ENCODE peak calls at places on chromosomes 3 and 15, in nine cellular contexts. One of them, this sample, is unnamed. For H3K9me2, the result is how much of the 10 kb centered on the place peaks cover.

GRCh38 chr15:96695426-96695825 is 364.9 kb downstream of the NR2F2 start:
- DNase-seq in GM23338: no peak
- DNase-seq in PC-3: no peak
- DNase-seq in MM.1S: no peak
- DNase-seq in PC-9: no peak
- DNase-seq in OCI-LY7: no peak
- DNase-seq in SK-N-SH: no peak
- DNase-seq in HCT116: no peak
- DNase-seq in hepatocyte: no peak
- DNase-seq in this sample: no peak

GRCh38 chr3:150945226-150945625 is 27.3 kb downstream of the CLRN1 start:
- DNase-seq in PC-3: peak
- DNase-seq in hepatocyte: no peak
- DNase-seq in SK-N-SH: no peak
- DNase-seq in HCT116: no peak
- DNase-seq in MM.1S: no peak
- DNase-seq in OCI-LY7: no peak
- DNase-seq in GM23338: no peak
- DNase-seq in PC-9: no peak
- DNase-seq in this sample: peak

GRCh38 chr3:194503101-194503531 is 16.3 kb upstream of the ATP13A3 start:
- DNase-seq in OCI-LY7: no peak
- DNase-seq in HCT116: no peak
- DNase-seq in PC-9: no peak
- DNase-seq in SK-N-SH: no peak
- DNase-seq in MM.1S: no peak
- DNase-seq in hepatocyte: no peak
- DNase-seq in PC-3: peak
- DNase-seq in GM23338: no peak
- DNase-seq in this sample: peak

GRCh38 chr15:51970981-51971352 is 611 bp downstream of the LEO1 start:
- DNase-seq in hepatocyte: no peak
- DNase-seq in SK-N-SH: peak
- DNase-seq in OCI-LY7: peak
- DNase-seq in PC-3: no peak
- DNase-seq in MM.1S: peak
- DNase-seq in GM23338: no peak
- DNase-seq in PC-9: no peak
- DNase-seq in HCT116: no peak
- DNase-seq in this sample: no peak

GRCh38 chr15:63038926-63039673 is 3.4 kb upstream of the TPM1 start:
- DNase-seq in hepatocyte: no peak
- DNase-seq in MM.1S: no peak
- DNase-seq in GM23338: no peak
- DNase-seq in PC-3: no peak
- DNase-seq in SK-N-SH: no peak
- DNase-seq in PC-9: peak
- DNase-seq in OCI-LY7: no peak
- DNase-seq in HCT116: no peak
- DNase-seq in this sample: peak

GRCh38 chr3:36653095-36653494 is 111.3 kb downstream of the DCLK3 start:
- DNase-seq in hepatocyte: peak
- DNase-seq in PC-9: no peak
- DNase-seq in MM.1S: no peak
- DNase-seq in HCT116: no peak
- DNase-seq in PC-3: peak
- DNase-seq in OCI-LY7: no peak
- DNase-seq in SK-N-SH: no peak
- DNase-seq in GM23338: no peak
- DNase-seq in this sample: peak

GRCh38 chr15:94877833-94878232 is 646.5 kb downstream of the MCTP2 start:
- DNase-seq in MM.1S: no peak
- DNase-seq in OCI-LY7: no peak
- DNase-seq in GM23338: no peak
- DNase-seq in PC-3: no peak
- DNase-seq in hepatocyte: no peak
- DNase-seq in SK-N-SH: no peak
- DNase-seq in PC-9: no peak
- DNase-seq in HCT116: no peak
- DNase-seq in this sample: no peak

GRCh38 chr3:160401301-160402095 is 2.0 kb downstream of the SMC4 start:
- DNase-seq in hepatocyte: peak
- DNase-seq in SK-N-SH: no peak
- DNase-seq in OCI-LY7: peak
- DNase-seq in MM.1S: peak
- DNase-seq in PC-3: peak
- DNase-seq in PC-9: peak
- DNase-seq in HCT116: no peak
- DNase-seq in GM23338: no peak
- DNase-seq in this sample: peak

GRCh38 chr3:13500133-13500885 is 20.2 kb downstream of the HDAC11 start:
- DNase-seq in MM.1S: no peak
- DNase-seq in PC-9: no peak
- DNase-seq in PC-3: peak
- DNase-seq in HCT116: no peak
- DNase-seq in OCI-LY7: peak
- DNase-seq in hepatocyte: no peak
- DNase-seq in GM23338: peak
- DNase-seq in SK-N-SH: peak
- DNase-seq in this sample: peak

GRCh38 chr15:31262901-31263671 is 63.5 kb upstream of the KLF13 start:
- DNase-seq in PC-3: no peak
- DNase-seq in HCT116: no peak
- DNase-seq in hepatocyte: no peak
- DNase-seq in SK-N-SH: no peak
- DNase-seq in MM.1S: peak
- DNase-seq in GM23338: no peak
- DNase-seq in PC-9: no peak
- DNase-seq in OCI-LY7: peak
- DNase-seq in this sample: peak

GRCh38 chr3:58049143-58049785 is 41.0 kb downstream of the FLNB start:
- DNase-seq in hepatocyte: peak
- DNase-seq in HCT116: peak
- DNase-seq in OCI-LY7: no peak
- DNase-seq in GM23338: peak
- DNase-seq in SK-N-SH: no peak
- DNase-seq in PC-9: peak
- DNase-seq in MM.1S: no peak
- DNase-seq in PC-3: peak
- DNase-seq in this sample: peak

GRCh38 chr3:46196261-46196957 is 11.7 kb downstream of the CCR1 start:
- DNase-seq in OCI-LY7: no peak
- DNase-seq in hepatocyte: no peak
- DNase-seq in PC-9: no peak
- DNase-seq in MM.1S: no peak
- DNase-seq in HCT116: no peak
- DNase-seq in SK-N-SH: no peak
- DNase-seq in PC-3: no peak
- DNase-seq in GM23338: no peak
- DNase-seq in this sample: no peak

GRCh38 chr15:88324241-88325065 is 67.9 kb upstream of the NTRK3 start:
- DNase-seq in MM.1S: no peak
- DNase-seq in OCI-LY7: no peak
- DNase-seq in HCT116: no peak
- DNase-seq in hepatocyte: no peak
- DNase-seq in GM23338: no peak
- DNase-seq in SK-N-SH: no peak
- DNase-seq in PC-3: no peak
- DNase-seq in PC-9: no peak
- DNase-seq in this sample: peak

GRCh38 chr3:150184426-150185071 is 213.9 kb upstream of the PFN2 start:
- DNase-seq in PC-3: peak
- DNase-seq in PC-9: peak
- DNase-seq in GM23338: no peak
- DNase-seq in hepatocyte: peak
- DNase-seq in SK-N-SH: no peak
- DNase-seq in HCT116: no peak
- DNase-seq in OCI-LY7: no peak
- DNase-seq in MM.1S: no peak
- DNase-seq in this sample: peak

GRCh38 chr15:57611938-57612337 is 20.2 kb downstream of the MYZAP start:
- DNase-seq in MM.1S: no peak
- DNase-seq in PC-3: peak
- DNase-seq in OCI-LY7: no peak
- DNase-seq in SK-N-SH: peak
- DNase-seq in GM23338: peak
- DNase-seq in HCT116: peak
- DNase-seq in PC-9: peak
- DNase-seq in hepatocyte: peak
- DNase-seq in this sample: peak

DNA sequence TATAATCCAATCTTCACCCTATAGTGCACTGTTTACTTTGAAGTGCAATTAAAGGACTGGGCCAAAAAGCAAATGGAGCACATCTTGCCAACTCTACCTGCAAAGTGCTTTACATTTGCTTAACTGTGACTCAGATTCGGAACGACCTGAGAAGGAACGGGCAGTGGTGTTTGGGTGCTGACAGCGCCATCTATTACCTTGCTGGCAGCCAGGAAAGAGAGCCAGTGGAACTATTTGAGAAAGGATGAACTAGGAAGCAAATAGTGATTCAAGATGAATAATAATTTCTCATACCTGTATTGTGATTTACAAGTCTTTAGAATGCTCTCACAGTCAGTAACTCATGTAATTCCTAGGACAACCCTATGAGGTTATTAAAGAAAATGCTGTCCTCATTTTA is 312.9 kb downstream of the PDCD6IP start:
- DNase-seq in PC-9: no peak
- DNase-seq in MM.1S: no peak
- DNase-seq in HCT116: no peak
- DNase-seq in PC-3: peak
- DNase-seq in GM23338: peak
- DNase-seq in SK-N-SH: no peak
- DNase-seq in OCI-LY7: no peak
- DNase-seq in hepatocyte: no peak
- DNase-seq in this sample: no peak
- H3K9me2 ChIP-seq in PC-9: under half
- H3K9me2 ChIP-seq in MM.1S: under half
- H3K9me2 ChIP-seq in HCT116: under half
- H3K9me2 ChIP-seq in PC-3: under half
- H3K9me2 ChIP-seq in GM23338: under half
- H3K9me2 ChIP-seq in SK-N-SH: under half
- H3K9me2 ChIP-seq in OCI-LY7: under half
- H3K9me2 ChIP-seq in hepatocyte: under half
- H3K9me2 ChIP-seq in this sample: under half

DNA sequence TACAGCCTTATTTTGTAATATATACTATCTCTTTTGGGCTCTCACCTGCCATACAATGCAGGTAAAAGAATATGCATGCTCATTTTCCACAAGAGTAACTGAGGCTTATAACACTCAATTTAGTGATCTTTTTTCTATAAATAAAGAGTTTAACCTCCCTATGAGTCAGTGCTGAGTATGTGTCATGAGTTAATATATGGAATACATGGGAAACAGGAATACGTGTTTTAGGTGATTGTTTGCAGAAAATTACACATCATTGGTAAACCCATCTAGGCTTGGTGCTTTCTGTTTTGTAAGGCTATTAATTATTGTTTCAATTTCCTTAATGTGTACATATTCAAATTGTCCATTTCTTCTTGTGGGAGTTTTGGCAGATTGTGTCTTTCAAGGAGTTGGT is 411.3 kb downstream of the GRM7 start:
- DNase-seq in hepatocyte: no peak
- DNase-seq in PC-3: no peak
- DNase-seq in SK-N-SH: no peak
- DNase-seq in GM23338: no peak
- DNase-seq in OCI-LY7: no peak
- DNase-seq in MM.1S: no peak
- DNase-seq in HCT116: no peak
- DNase-seq in PC-9: no peak
- DNase-seq in this sample: no peak
- H2AFZ ChIP-seq in hepatocyte: no peak
- H2AFZ ChIP-seq in PC-3: no peak
- H2AFZ ChIP-seq in SK-N-SH: no peak
- H2AFZ ChIP-seq in GM23338: no peak
- H2AFZ ChIP-seq in OCI-LY7: no peak
- H2AFZ ChIP-seq in MM.1S: no peak
- H2AFZ ChIP-seq in HCT116: no peak
- H2AFZ ChIP-seq in PC-9: no peak
- H2AFZ ChIP-seq in this sample: no peak

GRCh38 chr3:131282967-131283366 is 98.6 kb upstream of the NUDT16 start:
- DNase-seq in PC-3: no peak
- DNase-seq in hepatocyte: no peak
- DNase-seq in MM.1S: no peak
- DNase-seq in GM23338: no peak
- DNase-seq in SK-N-SH: no peak
- DNase-seq in PC-9: no peak
- DNase-seq in OCI-LY7: no peak
- DNase-seq in HCT116: no peak
- DNase-seq in this sample: no peak

GRCh38 chr3:131283862-131284261 is 97.7 kb upstream of the NUDT16 start:
- DNase-seq in GM23338: peak
- DNase-seq in SK-N-SH: no peak
- DNase-seq in hepatocyte: no peak
- DNase-seq in MM.1S: no peak
- DNase-seq in OCI-LY7: no peak
- DNase-seq in PC-3: no peak
- DNase-seq in PC-9: peak
- DNase-seq in HCT116: no peak
- DNase-seq in this sample: no peak

GRCh38 chr3:131282379-131282778 is 99.2 kb upstream of the NUDT16 start:
- DNase-seq in GM23338: no peak
- DNase-seq in hepatocyte: no peak
- DNase-seq in PC-9: no peak
- DNase-seq in PC-3: no peak
- DNase-seq in SK-N-SH: no peak
- DNase-seq in HCT116: no peak
- DNase-seq in MM.1S: no peak
- DNase-seq in OCI-LY7: no peak
- DNase-seq in this sample: no peak

GRCh38 chr3:131277836-131278497 is 103.6 kb upstream of the NUDT16 start:
- DNase-seq in HCT116: no peak
- DNase-seq in MM.1S: no peak
- DNase-seq in GM23338: no peak
- DNase-seq in hepatocyte: no peak
- DNase-seq in PC-3: peak
- DNase-seq in SK-N-SH: no peak
- DNase-seq in OCI-LY7: no peak
- DNase-seq in PC-9: no peak
- DNase-seq in this sample: peak
- H3K9me2 ChIP-seq in HCT116: under half
- H3K9me2 ChIP-seq in MM.1S: under half
- H3K9me2 ChIP-seq in GM23338: under half
- H3K9me2 ChIP-seq in hepatocyte: under half
- H3K9me2 ChIP-seq in PC-3: under half
- H3K9me2 ChIP-seq in SK-N-SH: under half
- H3K9me2 ChIP-seq in OCI-LY7: under half
- H3K9me2 ChIP-seq in PC-9: under half
- H3K9me2 ChIP-seq in this sample: under half

DNA sequence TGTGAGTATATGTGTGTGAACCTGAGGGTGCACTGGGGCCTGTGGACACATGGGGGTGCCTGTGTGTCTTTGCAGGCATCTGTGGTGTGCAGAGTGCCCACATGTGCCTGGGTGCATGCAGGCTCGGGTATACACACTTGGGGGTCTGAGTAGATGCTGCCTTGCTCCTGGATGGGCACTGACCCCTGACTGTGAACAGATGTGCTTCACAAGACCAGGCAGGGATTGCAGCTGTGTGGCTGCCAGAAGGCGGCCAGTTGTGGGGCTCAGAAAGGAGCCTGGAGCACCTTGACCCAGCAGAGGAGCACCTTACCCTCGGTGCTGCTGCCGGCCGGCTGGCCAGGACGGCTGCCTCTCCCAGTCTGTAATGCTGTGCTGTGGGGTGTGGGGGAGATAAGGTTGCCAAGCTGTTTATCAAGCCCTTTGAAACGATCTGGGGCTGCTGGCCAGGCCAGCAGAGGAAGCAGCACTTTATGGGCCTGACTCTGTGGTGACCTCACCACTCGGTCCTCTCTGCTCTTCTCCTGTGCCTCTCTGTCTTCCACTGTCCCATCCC is 55.5 kb upstream of the MRPS22 start:
- DNase-seq in PC-3: no peak
- DNase-seq in PC-9: no peak
- DNase-seq in HCT116: no peak
- DNase-seq in SK-N-SH: peak
- DNase-seq in hepatocyte: peak
- DNase-seq in OCI-LY7: no peak
- DNase-seq in MM.1S: no peak
- DNase-seq in GM23338: no peak
- DNase-seq in this sample: peak
- H2AFZ ChIP-seq in PC-3: no peak
- H2AFZ ChIP-seq in PC-9: no peak
- H2AFZ ChIP-seq in HCT116: no peak
- H2AFZ ChIP-seq in SK-N-SH: no peak
- H2AFZ ChIP-seq in hepatocyte: no peak
- H2AFZ ChIP-seq in OCI-LY7: no peak
- H2AFZ ChIP-seq in MM.1S: no peak
- H2AFZ ChIP-seq in GM23338: no peak
- H2AFZ ChIP-seq in this sample: no peak

This sample was measured in GM23248.